ENCODE peak calls at places on chromosomes 1 and 21, in eight cellular contexts. N is hepatocyte, Q is pancreas, S is psoas muscle, J is fibroblast of lung, O is upper lobe of left lung, W is GM12865, A is fibroblast of mammary gland. G is an unnamed sample.
A peak's percentile ranks its signal among the peaks of the same experiment; 100 is the strongest.

GRCh38 chr21:38477241-38477640 is 21.0 kb downstream of the ERG start:
- DNase-seq in N (no peak), J (no peak), S (no peak), O (no peak), Q (no peak), W (no peak), A (no peak), G (no peak)

GRCh38 chr1:46424730-46425129 is 30.6 kb downstream of the FAAH start:
- DNase-seq in A (no peak), Q (no peak), O (no peak), J (no peak), W (no peak), S (no peak), N (no peak), G (no peak)

GRCh38 chr1:212238552-212238951 is 46.7 kb upstream of the PPP2R5A start:
- DNase-seq in O (peak; percentile 52), Q (peak; percentile 34), A (no peak), S (no peak), N (no peak), J (peak; percentile 14), W (no peak), G (no peak)

GRCh38 chr1:116878804-116879477 is 30.8 kb upstream of the PTGFRN start:
- DNase-seq in O (peak; percentile 24), S (peak; percentile 56), Q (peak; percentile 32), J (peak; percentile 22), W (peak; percentile 84), A (peak; percentile 43), N (peak; percentile 42), G (peak; percentile 97)

GRCh38 chr21:46056450-46056903 is 41.4 kb upstream of the COL6A2 start:
- DNase-seq in O (peak; percentile 22), W (no peak), Q (peak; percentile 31), J (peak; percentile 98), N (peak; percentile 70), S (peak; percentile 89), A (peak; percentile 97), G (no peak)

GRCh38 chr1:208089151-208089550 is 155.0 kb downstream of the PLXNA2 start:
- DNase-seq in N (no peak), J (peak; percentile 20), S (no peak), Q (no peak), O (no peak), A (no peak), W (no peak), G (no peak)

GRCh38 chr1:152018537-152018936 is 18.3 kb downstream of the S100A11 start:
- DNase-seq in N (no peak), S (no peak), J (no peak), Q (no peak), A (peak; percentile 22), O (peak; percentile 43), W (peak; percentile 22), G (no peak)

GRCh38 chr1:207327994-207328393 is 6.5 kb downstream of the CD55 start:
- DNase-seq in J (peak; percentile 72), Q (no peak), N (no peak), W (no peak), S (no peak), O (no peak), A (peak; percentile 87), G (peak; percentile 68)

GRCh38 chr21:46024983-46025860 is 43.7 kb downstream of the COL6A1 start:
- DNase-seq in W (no peak), S (no peak), J (no peak), Q (no peak), O (no peak), N (peak; percentile 49), A (peak; percentile 63), G (peak; percentile 8)

GRCh38 chr1:51381964-51382363 is 51.6 kb upstream of the TTC39A start:
- DNase-seq in S (no peak), W (no peak), O (no peak), J (no peak), A (no peak), Q (no peak), N (no peak), G (no peak)

GRCh38 chr1:36151133-36151844 is 2.0 kb upstream of the TRAPPC3 start:
- DNase-seq in N (no peak), W (no peak), J (no peak), O (no peak), S (no peak), Q (no peak), A (no peak), G (no peak)

GRCh38 chr1:54542962-54543539 is 5.0 kb upstream of the ACOT11 start:
- DNase-seq in A (peak; percentile 5), N (peak; percentile 14), S (no peak), Q (no peak), J (no peak), O (no peak), W (no peak), G (peak; percentile 70)

GRCh38 chr1:15176120-15176519 is 22.6 kb downstream of the TMEM51 start:
- DNase-seq in O (no peak), W (peak; percentile 71), A (no peak), J (no peak), N (no peak), Q (no peak), S (no peak), G (no peak)

GRCh38 chr1:15172405-15173259 is 19.1 kb downstream of the TMEM51 start:
- DNase-seq in N (no peak), W (no peak), J (peak; percentile 49), A (peak; percentile 24), S (no peak), Q (no peak), O (no peak), G (peak; percentile 93)

GRCh38 chr1:15174615-15174983 is 21.1 kb downstream of the TMEM51 start:
- DNase-seq in W (no peak), A (peak; percentile 51), O (no peak), N (no peak), S (no peak), J (no peak), Q (no peak), G (no peak)

GRCh38 chr1:15171271-15171908 is 17.8 kb downstream of the TMEM51 start:
- DNase-seq in O (no peak), Q (no peak), W (no peak), N (no peak), S (no peak), J (no peak), A (no peak), G (no peak)

DNA sequence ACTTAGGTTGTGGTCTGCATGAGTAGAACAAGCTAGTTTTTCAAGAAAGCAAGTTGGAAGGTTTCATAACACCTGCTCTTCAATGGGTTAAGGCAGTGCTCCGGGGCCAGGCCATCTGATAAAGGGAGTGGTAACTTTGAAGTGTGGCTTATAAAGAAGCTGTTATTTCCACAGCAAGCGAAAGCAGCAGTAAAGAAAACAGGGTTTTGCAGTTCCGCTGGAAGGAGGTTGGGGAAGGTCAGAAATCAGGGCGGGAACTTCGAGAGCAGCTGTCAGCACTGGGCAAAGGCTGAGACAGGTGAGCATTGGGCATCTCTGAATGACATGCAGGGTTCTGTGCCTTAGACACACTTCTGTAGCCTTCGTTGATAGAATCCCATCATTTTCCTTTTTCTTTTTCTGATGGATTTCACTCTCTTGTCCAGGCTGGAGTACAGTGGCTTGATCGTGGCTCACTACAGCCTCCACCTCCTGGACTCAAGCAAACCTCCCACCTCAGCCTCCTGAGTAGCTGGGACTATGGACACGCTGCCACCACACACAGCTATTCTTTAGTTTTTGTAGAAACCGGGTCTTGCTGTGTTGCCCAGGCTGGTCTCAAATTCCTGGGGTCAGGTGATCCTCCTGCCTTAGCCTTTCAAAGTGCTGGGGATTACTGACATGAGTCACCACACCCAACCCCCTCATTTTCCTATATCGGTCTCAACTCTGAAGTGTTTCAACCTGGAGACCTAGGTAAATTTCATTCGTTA is 20.5 kb downstream of the TMEM51 start:
- DNase-seq in J (no peak), O (no peak), A (no peak), N (peak; percentile 49), Q (no peak), S (no peak), W (no peak), G (peak; percentile 84)
- H3K4me3 ChIP-seq in J (no peak overlapping the region), O (no peak overlapping the region), A (no peak overlapping the region), N (no peak overlapping the region), Q (no peak overlapping the region), S (no peak overlapping the region), W (no peak overlapping the region), G (no peak overlapping the region)

GRCh38 chr1:181134543-181135461 is 46.3 kb downstream of the IER5 start:
- DNase-seq in A (peak; percentile 81), J (peak; percentile 83), Q (peak; percentile 42), N (no peak), O (peak; percentile 56), W (peak; percentile 86), S (no peak), G (peak; percentile 94)

GRCh38 chr1:181136738-181137122 is 48.2 kb downstream of the IER5 start:
- DNase-seq in O (no peak), N (no peak), S (no peak), Q (no peak), W (no peak), A (no peak), J (no peak), G (no peak)

GRCh38 chr1:181135815-181136737 is 47.6 kb downstream of the IER5 start:
- DNase-seq in N (no peak), W (no peak), S (no peak), A (peak; percentile 94), Q (no peak), O (no peak), J (peak; percentile 88), G (peak; percentile 90)

GRCh38 chr1:181133969-181134418 is 45.5 kb downstream of the IER5 start:
- DNase-seq in O (no peak), W (no peak), S (no peak), Q (no peak), A (no peak), J (no peak), N (no peak), G (no peak)

DNA sequence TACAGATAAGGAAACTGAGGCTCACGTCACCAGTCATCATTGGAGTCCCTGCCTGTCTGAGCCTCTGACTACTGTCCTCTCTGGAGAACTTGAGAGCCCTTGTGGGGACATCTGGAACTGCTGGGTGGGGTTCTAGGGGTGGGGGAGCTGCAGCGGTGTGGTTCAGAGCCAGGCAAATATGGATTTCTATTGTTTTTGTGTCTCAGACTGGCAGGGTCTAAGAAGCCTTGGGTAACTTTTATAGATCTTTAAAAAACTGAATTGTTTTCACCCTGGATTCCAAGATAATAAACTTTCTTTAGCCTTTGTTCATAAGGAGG is 46.9 kb downstream of the IER5 start:
- DNase-seq in Q (no peak), W (peak; percentile 81), N (no peak), O (no peak), J (peak; percentile 56), S (no peak), A (peak; percentile 48), G (no peak)
- TF ChIP-seq CTCF in Q (peak; percentile 29), W (peak; percentile 55), N (peak; percentile 20), O (no peak), J (peak; percentile 4), S (peak; percentile 20), A (peak; percentile 30), G (peak; percentile 19)

GRCh38 chr1:161084205-161084988 is 5.0 kb downstream of the NECTIN4 start:
- DNase-seq in A (no peak), W (no peak), N (peak; percentile 52), O (no peak), J (peak; percentile 19), S (no peak), Q (no peak), G (peak; percentile 40)
- H3K4me3 ChIP-seq in A (no peak overlapping the region), W (no peak overlapping the region), N (no peak overlapping the region), O (no peak overlapping the region), J (no peak overlapping the region), S (no peak overlapping the region), Q (no peak overlapping the region), G (no peak overlapping the region)

DNA sequence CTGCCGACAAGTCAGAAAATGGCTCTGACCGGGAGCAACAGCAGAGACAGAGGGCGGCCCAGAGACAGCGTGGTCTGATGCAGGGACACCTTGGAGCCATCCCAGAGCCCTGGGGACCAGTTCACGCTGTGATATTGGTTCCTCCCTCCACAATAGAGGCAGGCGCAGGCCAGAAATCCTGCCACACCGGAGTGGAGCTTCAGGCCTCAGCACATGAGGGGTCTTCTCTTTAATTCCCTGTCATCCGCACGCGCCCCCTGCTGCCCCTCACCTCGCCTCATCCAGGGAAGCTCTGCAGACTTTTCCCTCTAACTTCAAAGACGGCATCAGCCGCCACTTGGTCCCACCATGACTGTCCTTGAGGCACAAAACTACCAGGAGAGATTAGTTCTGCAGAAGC is 75.5 kb upstream of the ANGPTL1 start:
- DNase-seq in N (no peak), S (no peak), J (no peak), Q (no peak), A (no peak), W (no peak), O (no peak), G (no peak)
- TF ChIP-seq CTCF in N (no peak), S (no peak), J (no peak), Q (no peak), A (no peak), W (no peak), O (no peak), G (no peak)

G was measured in bronchial epithelial cell.